ENCODE peak calls at places on chromosome 12, in six cellular contexts. P is NCI-H460, F is HT-29, R is WTC11, M is esophagus squamous epithelium, I is hypothalamus. S is an unnamed sample.

GRCh38 chr12:47709277-47710048 is 3.6 kb upstream of the RPAP3 start:
- DNase-seq in M (no peak), F (no peak), P (no peak), R (no peak), I (no peak), S (no peak)

GRCh38 chr12:34121360-34121759 is 99.1 kb downstream of the ALG10 start:
- DNase-seq in R (no peak), P (no peak), F (no peak), M (no peak), I (no peak), S (no peak)

GRCh38 chr12:10167588-10167987 is 4.3 kb downstream of the OLR1 start:
- DNase-seq in P (no peak), I (no peak), R (no peak), F (no peak), M (no peak), S (no peak)

GRCh38 chr12:55697686-55698085 is 10.0 kb downstream of the ITGA7 start:
- DNase-seq in P (no peak), I (no peak), F (no peak), R (no peak), M (no peak), S (no peak)

GRCh38 chr12:97556201-97556824 is 93.7 kb downstream of the RMST start:
- DNase-seq in P (no peak), M (no peak), R (no peak), I (no peak), F (peak), S (peak)

GRCh38 chr12:60693019-60693626 is 1097.3 kb downstream of the SLC16A7 start:
- DNase-seq in M (no peak), P (peak), I (no peak), F (no peak), R (no peak), S (no peak)

GRCh38 chr12:85669911-85670310 is 166.3 kb downstream of the RASSF9 start:
- DNase-seq in P (no peak), I (no peak), R (no peak), F (no peak), M (no peak), S (no peak)

GRCh38 chr12:107622005-107622404 is 63.6 kb upstream of the PWP1 start:
- DNase-seq in I (no peak), R (peak), F (peak), P (peak), M (no peak), S (no peak)

GRCh38 chr12:124626841-124627502 is 59.6 kb upstream of the NCOR2 start:
- DNase-seq in M (no peak), I (no peak), P (no peak), R (no peak), F (no peak), S (no peak)

GRCh38 chr12:32583535-32583934 is 95.6 kb upstream of the DNM1L start:
- DNase-seq in F (no peak), M (no peak), I (no peak), P (no peak), R (no peak), S (peak)

GRCh38 chr12:85448548-85449139 is 168.6 kb downstream of the ALX1 start:
- DNase-seq in M (no peak), I (no peak), R (no peak), F (peak), P (peak), S (peak)

GRCh38 chr12:42483534-42483857 is 106.0 kb downstream of the PRICKLE1 start:
- DNase-seq in I (no peak), M (no peak), R (no peak), F (no peak), P (peak), S (no peak)

GRCh38 chr12:25997401-25997973 is 39.0 kb downstream of the RASSF8 start:
- DNase-seq in R (no peak), P (peak), I (no peak), F (no peak), M (no peak), S (peak)

GRCh38 chr12:49482095-49483051 is 56.5 kb upstream of the KCNH3 start:
- DNase-seq in I (no peak), P (no peak), M (no peak), R (no peak), F (no peak), S (no peak)

GRCh38 chr12:75322464-75322863 is 7.7 kb downstream of the CAPS2 start:
- DNase-seq in M (no peak), F (no peak), R (no peak), I (no peak), P (no peak), S (no peak)

GRCh38 chr12:115294443-115295133 is 610.6 kb upstream of the TBX3 start:
- DNase-seq in I (no peak), R (no peak), M (no peak), P (no peak), F (peak), S (no peak)

GRCh38 chr12:131370791-131371579 is 339.9 kb upstream of the SFSWAP start:
- DNase-seq in R (no peak), P (peak), I (no peak), F (no peak), M (no peak), S (no peak)

GRCh38 chr12:9868271-9868815 is 811 bp downstream of the CLEC2B start:
- DNase-seq in P (no peak), M (no peak), R (no peak), I (no peak), F (no peak), S (no peak)

GRCh38 chr12:24948816-24949722 is at the start of gene BCAT1:
- DNase-seq in P (peak), M (no peak), F (no peak), R (peak), I (no peak), S (no peak)

GRCh38 chr12:123908884-123909807 is 63.5 kb downstream of the CCDC92 start:
- DNase-seq in M (no peak), F (no peak), R (no peak), I (no peak), P (no peak), S (no peak)

GRCh38 chr12:41663487-41664258 is 475.6 kb downstream of the PDZRN4 start:
- DNase-seq in M (no peak), F (peak), R (no peak), P (no peak), I (no peak), S (peak)

GRCh38 chr12:109512608-109513007 is 35.2 kb downstream of the UBE3B start:
- DNase-seq in M (no peak), R (no peak), I (no peak), P (no peak), F (no peak), S (no peak)

GRCh38 chr12:57190037-57190436 is 26.6 kb upstream of the NXPH4 start:
- DNase-seq in F (no peak), R (no peak), M (no peak), I (no peak), P (no peak), S (no peak)

GRCh38 chr12:57518920-57519757 is 1.2 kb downstream of the DDIT3 start:
- DNase-seq in F (peak), M (no peak), R (peak), P (peak), I (no peak), S (no peak)

GRCh38 chr12:108271951-108272729 is 67.0 kb downstream of the CMKLR1 start:
- DNase-seq in I (no peak), P (no peak), R (no peak), M (no peak), F (no peak), S (no peak)

GRCh38 chr12:95591731-95592130 is 40.5 kb upstream of the USP44 start:
- DNase-seq in I (no peak), M (no peak), R (no peak), P (no peak), F (no peak), S (no peak)

GRCh38 chr12:12398026-12398859 is 41.4 kb downstream of the BORCS5 start:
- DNase-seq in M (no peak), R (no peak), I (no peak), P (no peak), F (peak), S (peak)

GRCh38 chr12:57452181-57452936 is 2.7 kb upstream of the INHBE start:
- DNase-seq in I (no peak), P (no peak), M (no peak), F (no peak), R (no peak), S (no peak)

GRCh38 chr12:46892034-46892705 is 66.4 kb upstream of the SLC38A4 start:
- DNase-seq in M (no peak), F (no peak), P (no peak), R (no peak), I (no peak), S (no peak)

GRCh38 chr12:95653761-95654546 is 102.7 kb upstream of the USP44 start:
- DNase-seq in F (no peak), P (peak), I (no peak), M (no peak), R (no peak), S (no peak)

GRCh38 chr12:77087427-77087826 is 22.1 kb upstream of the E2F7 start:
- DNase-seq in I (no peak), F (no peak), R (no peak), M (no peak), P (no peak), S (no peak)

GRCh38 chr12:116490481-116490880 is 68.7 kb upstream of the MAP1LC3B2 start:
- DNase-seq in R (no peak), M (no peak), I (no peak), F (no peak), P (no peak), S (no peak)

GRCh38 chr12:104752883-104753282 is 205.2 kb downstream of the SLC41A2 start:
- DNase-seq in F (no peak), R (no peak), P (no peak), M (no peak), I (no peak), S (no peak)

GRCh38 chr12:53064613-53065415 is 14.4 kb downstream of the SPRYD3 start:
- DNase-seq in P (no peak), M (no peak), R (peak), I (no peak), F (no peak), S (no peak)

GRCh38 chr12:2495452-2496112 is 299.2 kb upstream of the FKBP4 start:
- DNase-seq in F (no peak), R (no peak), P (no peak), M (no peak), I (no peak), S (no peak)

S was measured in COLO829.